ENCODE peak calls at places on chromosomes 3 and 15, in six cellular contexts. One of them, this sample, is unnamed.

GRCh38 chr15:57253082-57253481 is 123.2 kb upstream of the CGNL1 start:
- DNase-seq in thyroid gland: no peak
- DNase-seq in IMR-90: no peak
- DNase-seq in HCT116: no peak
- DNase-seq in uterus: no peak
- DNase-seq in PC-3: no peak
- DNase-seq in this sample: no peak

GRCh38 chr15:91855684-91856553 is 2.4 kb downstream of the SLCO3A1 start:
- DNase-seq in uterus: no peak
- DNase-seq in IMR-90: no peak
- DNase-seq in PC-3: peak
- DNase-seq in thyroid gland: peak
- DNase-seq in HCT116: no peak
- DNase-seq in this sample: no peak

GRCh38 chr15:78201281-78202190 is 32.8 kb downstream of the ACSBG1 start:
- DNase-seq in uterus: no peak
- DNase-seq in IMR-90: no peak
- DNase-seq in thyroid gland: no peak
- DNase-seq in HCT116: no peak
- DNase-seq in PC-3: no peak
- DNase-seq in this sample: no peak

GRCh38 chr3:138945646-138946553 is 1.0 kb downstream of the FOXL2 start:
- DNase-seq in uterus: no peak
- DNase-seq in IMR-90: peak
- DNase-seq in PC-3: no peak
- DNase-seq in HCT116: no peak
- DNase-seq in thyroid gland: no peak
- DNase-seq in this sample: no peak

GRCh38 chr3:143737065-143737464 is 111.2 kb downstream of the SLC9A9 start:
- DNase-seq in PC-3: peak
- DNase-seq in uterus: no peak
- DNase-seq in IMR-90: no peak
- DNase-seq in HCT116: no peak
- DNase-seq in thyroid gland: no peak
- DNase-seq in this sample: no peak

GRCh38 chr15:87952736-87953135 is 303.8 kb downstream of the NTRK3 start:
- DNase-seq in IMR-90: no peak
- DNase-seq in uterus: no peak
- DNase-seq in thyroid gland: no peak
- DNase-seq in PC-3: no peak
- DNase-seq in HCT116: no peak
- DNase-seq in this sample: no peak

GRCh38 chr3:149765762-149766334 is 13.6 kb upstream of the COMMD2 start:
- DNase-seq in uterus: no peak
- DNase-seq in PC-3: peak
- DNase-seq in HCT116: no peak
- DNase-seq in thyroid gland: no peak
- DNase-seq in IMR-90: peak
- DNase-seq in this sample: peak

GRCh38 chr3:67765575-67765974 is 111.2 kb upstream of the SUCLG2 start:
- DNase-seq in thyroid gland: no peak
- DNase-seq in HCT116: no peak
- DNase-seq in uterus: no peak
- DNase-seq in IMR-90: peak
- DNase-seq in PC-3: no peak
- DNase-seq in this sample: no peak

GRCh38 chr15:88241461-88241860 is 15.1 kb downstream of the NTRK3 start:
- DNase-seq in uterus: no peak
- DNase-seq in thyroid gland: no peak
- DNase-seq in IMR-90: no peak
- DNase-seq in PC-3: no peak
- DNase-seq in HCT116: no peak
- DNase-seq in this sample: no peak

GRCh38 chr3:143362115-143362992 is 242.8 kb downstream of the CHST2 start:
- DNase-seq in thyroid gland: no peak
- DNase-seq in uterus: no peak
- DNase-seq in IMR-90: no peak
- DNase-seq in PC-3: no peak
- DNase-seq in HCT116: no peak
- DNase-seq in this sample: no peak

GRCh38 chr15:53448215-53449001 is 311.1 kb downstream of the WDR72 start:
- DNase-seq in IMR-90: no peak
- DNase-seq in PC-3: no peak
- DNase-seq in HCT116: no peak
- DNase-seq in thyroid gland: no peak
- DNase-seq in uterus: no peak
- DNase-seq in this sample: no peak

GRCh38 chr3:174168538-174169254 is 690.4 kb upstream of the NAALADL2 start:
- DNase-seq in PC-3: no peak
- DNase-seq in HCT116: no peak
- DNase-seq in uterus: no peak
- DNase-seq in IMR-90: no peak
- DNase-seq in thyroid gland: no peak
- DNase-seq in this sample: no peak

GRCh38 chr3:62940763-62941632 is 65.8 kb upstream of the CADPS start:
- DNase-seq in HCT116: no peak
- DNase-seq in uterus: no peak
- DNase-seq in thyroid gland: no peak
- DNase-seq in IMR-90: peak
- DNase-seq in PC-3: no peak
- DNase-seq in this sample: no peak

GRCh38 chr15:55789066-55789660 is 46.2 kb upstream of the PRTG start:
- DNase-seq in IMR-90: no peak
- DNase-seq in thyroid gland: peak
- DNase-seq in PC-3: peak
- DNase-seq in HCT116: peak
- DNase-seq in uterus: no peak
- DNase-seq in this sample: peak

DNA sequence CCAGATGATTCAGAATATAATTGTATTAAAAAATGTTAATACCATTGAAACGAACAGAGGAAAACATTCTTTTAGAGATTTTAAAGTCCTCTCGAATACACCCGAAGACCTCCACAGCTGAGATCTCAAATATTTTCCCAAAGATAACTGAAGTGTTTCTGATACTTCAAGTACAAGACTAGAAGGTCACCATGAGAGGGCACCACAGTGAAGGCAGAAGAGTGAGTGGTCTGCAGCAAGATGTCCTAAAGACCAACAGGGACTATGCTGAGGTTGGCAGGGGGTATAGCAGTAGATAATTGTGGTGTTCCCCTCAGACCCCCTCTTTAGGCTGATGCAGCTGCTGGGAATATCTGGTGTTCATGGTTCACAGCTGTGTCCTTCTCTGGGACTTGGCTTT is 156.5 kb downstream of the PDCD6IP start:
- DNase-seq in thyroid gland: no peak
- DNase-seq in PC-3: no peak
- DNase-seq in HCT116: no peak
- DNase-seq in uterus: no peak
- DNase-seq in IMR-90: no peak
- DNase-seq in this sample: no peak
- TF ChIP-seq CTCF in thyroid gland: no peak
- TF ChIP-seq CTCF in PC-3: peak
- TF ChIP-seq CTCF in HCT116: no peak
- TF ChIP-seq CTCF in uterus: no peak
- TF ChIP-seq CTCF in IMR-90: peak
- TF ChIP-seq CTCF in this sample: no peak

DNA sequence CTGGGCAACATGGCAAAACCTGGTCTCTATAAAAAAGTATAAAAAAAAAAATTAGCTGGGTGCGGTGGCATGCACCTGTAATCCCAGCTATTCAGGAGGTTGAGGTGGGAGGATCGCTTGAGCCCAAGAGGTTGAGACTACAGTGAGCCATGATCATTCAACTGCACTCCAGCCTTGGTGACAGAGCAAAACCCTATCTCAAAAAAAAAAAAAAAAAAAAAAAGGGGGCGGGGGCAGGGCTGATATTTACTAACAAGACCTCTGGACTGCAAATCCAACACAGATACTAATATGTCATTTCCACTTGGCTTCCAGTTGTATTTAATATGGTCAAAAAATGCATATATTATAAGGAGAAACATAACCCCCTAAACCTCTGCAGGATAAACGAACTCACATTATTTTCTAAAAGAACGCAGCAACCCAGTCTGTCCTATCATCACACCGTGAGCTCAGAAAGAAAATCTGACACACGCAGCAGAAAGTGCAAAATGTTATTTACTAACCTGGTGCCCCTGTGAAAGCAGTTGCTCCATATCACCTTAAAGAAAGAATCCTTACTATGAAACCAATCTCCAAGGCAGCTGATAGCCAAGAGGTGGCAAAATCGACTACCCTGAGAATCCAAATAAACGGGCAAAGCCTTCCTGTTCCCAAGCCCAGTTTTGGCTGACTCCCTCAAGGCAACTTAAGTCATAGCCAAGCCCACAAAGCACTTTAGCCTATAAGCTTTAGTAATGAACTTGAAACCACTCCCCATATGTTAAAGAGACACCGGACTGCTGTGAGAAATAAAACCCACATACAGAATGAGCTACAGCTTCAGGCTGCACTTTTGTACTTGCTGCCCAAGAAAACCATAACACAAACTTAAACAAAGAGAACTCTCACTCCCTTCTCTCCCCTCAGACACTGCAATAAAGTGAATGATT is 39.3 kb downstream of the PLD1 start:
- DNase-seq in IMR-90: peak
- DNase-seq in HCT116: no peak
- DNase-seq in thyroid gland: peak
- DNase-seq in PC-3: peak
- DNase-seq in uterus: no peak
- DNase-seq in this sample: peak
- H3K4me3 ChIP-seq in IMR-90: peak
- H3K4me3 ChIP-seq in HCT116: no peak
- H3K4me3 ChIP-seq in thyroid gland: peak
- H3K4me3 ChIP-seq in PC-3: peak
- H3K4me3 ChIP-seq in uterus: peak
- H3K4me3 ChIP-seq in this sample: peak

GRCh38 chr15:64833690-64834089 is 8.0 kb upstream of the PLEKHO2 start:
- DNase-seq in HCT116: no peak
- DNase-seq in PC-3: no peak
- DNase-seq in IMR-90: no peak
- DNase-seq in thyroid gland: no peak
- DNase-seq in uterus: no peak
- DNase-seq in this sample: no peak

GRCh38 chr15:64841258-64842098 is at the start of gene PLEKHO2:
- DNase-seq in uterus: peak
- DNase-seq in thyroid gland: peak
- DNase-seq in HCT116: peak
- DNase-seq in PC-3: peak
- DNase-seq in IMR-90: peak
- DNase-seq in this sample: peak

GRCh38 chr15:64837502-64837901 is 4.2 kb upstream of the PLEKHO2 start:
- DNase-seq in uterus: no peak
- DNase-seq in PC-3: no peak
- DNase-seq in HCT116: no peak
- DNase-seq in thyroid gland: no peak
- DNase-seq in IMR-90: no peak
- DNase-seq in this sample: peak

DNA sequence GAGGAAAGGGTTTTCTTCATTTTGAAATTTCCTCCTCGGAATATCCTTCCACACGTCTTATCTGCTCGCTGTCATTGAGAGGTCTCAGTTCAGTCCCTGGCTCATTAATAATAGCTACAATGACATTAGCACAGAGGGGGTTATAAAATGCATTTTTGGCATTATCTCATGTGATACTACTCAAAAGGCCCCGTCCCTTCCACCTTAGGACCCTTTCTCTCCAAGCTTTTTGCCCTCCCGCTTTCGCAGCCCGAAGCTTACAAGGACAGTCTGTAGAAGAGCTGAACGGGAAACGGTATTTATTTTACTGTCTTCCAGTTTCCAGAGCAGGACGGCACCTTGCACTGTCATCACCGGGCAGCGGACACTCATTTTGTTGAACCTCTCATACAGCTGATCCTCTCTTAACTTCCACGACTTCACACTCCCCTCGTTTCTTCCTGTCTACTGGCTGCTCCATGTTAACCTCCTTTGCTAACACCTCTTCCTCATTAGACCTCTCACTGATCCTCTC is 5.6 kb upstream of the PLEKHO2 start:
- DNase-seq in IMR-90: no peak
- DNase-seq in HCT116: no peak
- DNase-seq in PC-3: no peak
- DNase-seq in thyroid gland: no peak
- DNase-seq in uterus: no peak
- DNase-seq in this sample: no peak
- TF ChIP-seq CTCF in IMR-90: no peak
- TF ChIP-seq CTCF in HCT116: no peak
- TF ChIP-seq CTCF in PC-3: no peak
- TF ChIP-seq CTCF in thyroid gland: no peak
- TF ChIP-seq CTCF in uterus: no peak
- TF ChIP-seq CTCF in this sample: no peak

DNA sequence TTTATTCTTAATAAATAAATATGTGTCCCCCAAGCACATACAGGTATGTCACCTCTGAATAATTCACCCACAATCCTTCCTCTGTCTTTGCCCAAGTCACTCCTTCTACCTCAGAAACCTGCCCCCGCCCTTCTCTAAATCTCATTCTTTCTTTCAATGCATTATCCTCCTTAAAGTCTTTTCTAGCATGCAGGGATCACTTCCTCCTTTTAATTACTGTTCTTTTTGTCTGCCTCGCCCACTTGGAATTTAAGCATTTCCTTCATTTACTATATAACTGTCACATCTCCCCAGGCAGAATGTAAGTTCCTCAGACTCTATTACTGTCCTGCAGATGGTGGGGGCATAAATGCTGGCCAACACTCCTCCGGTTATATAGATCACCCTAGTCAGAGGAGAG is 7.8 kb downstream of the CCDC80 start:
- DNase-seq in IMR-90: no peak
- DNase-seq in PC-3: no peak
- DNase-seq in HCT116: no peak
- DNase-seq in uterus: no peak
- DNase-seq in thyroid gland: no peak
- DNase-seq in this sample: no peak
- H3K4me3 ChIP-seq in IMR-90: no peak
- H3K4me3 ChIP-seq in PC-3: no peak
- H3K4me3 ChIP-seq in HCT116: no peak
- H3K4me3 ChIP-seq in uterus: no peak
- H3K4me3 ChIP-seq in thyroid gland: no peak
- H3K4me3 ChIP-seq in this sample: no peak

DNA sequence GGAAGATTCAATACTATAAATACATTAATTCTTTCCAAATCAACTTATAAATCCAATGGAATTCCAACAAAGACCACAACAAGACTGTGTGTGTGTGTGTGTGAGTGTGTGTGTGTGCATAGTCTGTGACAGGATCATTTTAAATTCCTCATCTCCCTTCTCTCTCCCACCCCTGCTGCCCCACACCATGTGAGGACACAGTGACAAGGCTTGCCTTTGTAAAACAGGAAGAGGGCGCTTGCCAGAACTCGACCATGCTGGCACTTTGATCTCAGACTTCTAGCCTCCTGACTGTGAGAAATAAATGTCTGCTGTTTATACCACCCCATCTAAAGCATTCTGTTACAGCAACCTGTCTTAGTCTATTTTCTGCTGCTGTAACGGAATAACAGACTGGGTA is 99.1 kb downstream of the NSMCE3 start:
- DNase-seq in PC-3: no peak
- DNase-seq in IMR-90: no peak
- DNase-seq in thyroid gland: no peak
- DNase-seq in uterus: no peak
- DNase-seq in HCT116: no peak
- DNase-seq in this sample: no peak
- TF ChIP-seq CTCF in PC-3: no peak
- TF ChIP-seq CTCF in IMR-90: no peak
- TF ChIP-seq CTCF in thyroid gland: no peak
- TF ChIP-seq CTCF in uterus: no peak
- TF ChIP-seq CTCF in HCT116: no peak
- TF ChIP-seq CTCF in this sample: no peak

GRCh38 chr3:102215166-102215565 is 219.6 kb upstream of the ZPLD1 start:
- DNase-seq in IMR-90: no peak
- DNase-seq in uterus: no peak
- DNase-seq in thyroid gland: no peak
- DNase-seq in PC-3: no peak
- DNase-seq in HCT116: no peak
- DNase-seq in this sample: no peak
- H3K4me3 ChIP-seq in IMR-90: no peak
- H3K4me3 ChIP-seq in uterus: no peak
- H3K4me3 ChIP-seq in thyroid gland: no peak
- H3K4me3 ChIP-seq in PC-3: no peak
- H3K4me3 ChIP-seq in HCT116: no peak
- H3K4me3 ChIP-seq in this sample: no peak